ENCODE peak calls at places on chromosomes 1 and 21, in eight cellular contexts. Y is IMR-90, U is K562, Z is A549, B is esophagus squamous epithelium, C is stomach, G is heart left ventricle, S is HCT116. J is an unnamed sample.

GRCh38 chr1:186745531-186746146 is 65.4 kb upstream of the PTGS2 start:
- DNase-seq in Y (no peak), U (no peak), Z (no peak), B (no peak), C (no peak), G (no peak), S (no peak), J (no peak)

GRCh38 chr1:182888736-182889531 is 49.8 kb downstream of the DHX9 start:
- DNase-seq in Y (peak), U (no peak), Z (no peak), B (no peak), C (no peak), G (no peak), S (no peak), J (no peak)

GRCh38 chr21:34166468-34166867 is 93.1 kb downstream of the MRPS6 start:
- DNase-seq in Y (no peak), U (no peak), Z (no peak), B (no peak), C (no peak), G (no peak), S (no peak), J (no peak)

GRCh38 chr1:226293553-226293920 is 15.4 kb downstream of the LIN9 start:
- DNase-seq in Y (no peak), U (no peak), Z (no peak), B (no peak), C (no peak), G (no peak), S (no peak), J (no peak)

GRCh38 chr1:59113876-59114457 is 182.9 kb upstream of the FGGY start:
- DNase-seq in Y (no peak), U (no peak), Z (no peak), B (no peak), C (no peak), G (no peak), S (no peak), J (no peak)

GRCh38 chr1:211928222-211928856 is 97.8 kb upstream of the LPGAT1 start:
- DNase-seq in Y (no peak), U (peak), Z (no peak), B (no peak), C (peak), G (no peak), S (no peak), J (no peak)

GRCh38 chr1:32012709-32013385 is 821 bp upstream of the KHDRBS1 start:
- DNase-seq in Y (no peak), U (no peak), Z (no peak), B (no peak), C (no peak), G (no peak), S (no peak), J (no peak)

GRCh38 chr1:119160851-119161250 is 20.4 kb upstream of the WARS2 start:
- DNase-seq in Y (peak), U (no peak), Z (no peak), B (no peak), C (no peak), G (no peak), S (no peak), J (no peak)

GRCh38 chr1:84603941-84604830 is 29.9 kb upstream of the CTBS start:
- DNase-seq in Y (peak), U (peak), Z (no peak), B (no peak), C (no peak), G (peak), S (peak), J (no peak)

GRCh38 chr21:42218836-42219605 is at the start of gene ABCG1:
- DNase-seq in Y (peak), U (peak), Z (peak), B (no peak), C (peak), G (peak), S (no peak), J (peak)

GRCh38 chr1:211613108-211613947 is 34.4 kb upstream of the SLC30A1 start:
- DNase-seq in Y (peak), U (peak), Z (peak), B (peak), C (peak), G (peak), S (no peak), J (no peak)

GRCh38 chr1:181251713-181252075 is 163.2 kb downstream of the IER5 start:
- DNase-seq in Y (no peak), U (no peak), Z (no peak), B (no peak), C (no peak), G (no peak), S (no peak), J (no peak)

GRCh38 chr21:36734367-36735200 is 35.7 kb downstream of the SIM2 start:
- DNase-seq in Y (no peak), U (no peak), Z (no peak), B (no peak), C (peak), G (no peak), S (no peak), J (no peak)

GRCh38 chr21:16193758-16194606 is 464.2 kb downstream of the USP25 start:
- DNase-seq in Y (peak), U (no peak), Z (peak), B (no peak), C (peak), G (peak), S (no peak), J (no peak)

GRCh38 chr1:231636157-231636556 is 9.6 kb downstream of the DISC1 start:
- DNase-seq in Y (peak), U (no peak), Z (no peak), B (no peak), C (no peak), G (no peak), S (no peak), J (no peak)

GRCh38 chr1:40248429-40248828 is 692 bp downstream of the TMCO2 start:
- DNase-seq in Y (peak), U (peak), Z (no peak), B (no peak), C (no peak), G (no peak), S (no peak), J (no peak)

GRCh38 chr1:25484096-25484495 is 53.4 kb downstream of the MACO1 start:
- DNase-seq in Y (no peak), U (no peak), Z (no peak), B (no peak), C (peak), G (peak), S (no peak), J (no peak)

GRCh38 chr1:198908995-198909394 is 270.2 kb downstream of the PTPRC start:
- DNase-seq in Y (no peak), U (no peak), Z (no peak), B (no peak), C (no peak), G (no peak), S (no peak), J (no peak)

GRCh38 chr1:196970182-196970581 is 7.2 kb upstream of the CFHR5 start:
- DNase-seq in Y (no peak), U (no peak), Z (no peak), B (no peak), C (no peak), G (no peak), S (no peak), J (no peak)

GRCh38 chr1:90725961-90726715 is 9.0 kb upstream of the BARHL2 start:
- DNase-seq in Y (peak), U (no peak), Z (no peak), B (no peak), C (no peak), G (no peak), S (no peak), J (no peak)

GRCh38 chr1:20082772-20083171 is 12.8 kb downstream of the PLA2G5 start:
- DNase-seq in Y (no peak), U (no peak), Z (no peak), B (no peak), C (no peak), G (no peak), S (no peak), J (no peak)

GRCh38 chr1:228021526-228022030 is 14.8 kb downstream of the WNT3A start:
- DNase-seq in Y (peak), U (no peak), Z (no peak), B (no peak), C (no peak), G (no peak), S (no peak), J (no peak)

GRCh38 chr1:58941471-58942289 is 157.8 kb upstream of the JUN start:
- DNase-seq in Y (no peak), U (no peak), Z (no peak), B (no peak), C (peak), G (no peak), S (no peak), J (no peak)

GRCh38 chr1:47333922-47334764 is 553 bp downstream of the CMPK1 start:
- DNase-seq in Y (peak), U (peak), Z (peak), B (peak), C (peak), G (peak), S (peak), J (peak)

GRCh38 chr1:17616731-17617279 is 77.3 kb downstream of the ARHGEF10L start:
- DNase-seq in Y (no peak), U (no peak), Z (no peak), B (no peak), C (no peak), G (no peak), S (no peak), J (no peak)

GRCh38 chr1:78279051-78279450 is 211.7 kb upstream of the PTGFR start:
- DNase-seq in Y (peak), U (no peak), Z (no peak), B (no peak), C (no peak), G (no peak), S (no peak), J (no peak)

GRCh38 chr21:25341981-25342380 is 265.3 kb downstream of the MRPL39 start:
- DNase-seq in Y (no peak), U (no peak), Z (no peak), B (no peak), C (no peak), G (no peak), S (no peak), J (no peak)

GRCh38 chr1:248821101-248821500 is 4.6 kb downstream of the SH3BP5L start:
- DNase-seq in Y (peak), U (no peak), Z (peak), B (no peak), C (no peak), G (no peak), S (no peak), J (no peak)

GRCh38 chr1:213993929-213994328 is 6.2 kb downstream of the PROX1 start:
- DNase-seq in Y (no peak), U (no peak), Z (no peak), B (no peak), C (no peak), G (no peak), S (no peak), J (no peak)

GRCh38 chr1:228329887-228330286 is 76.7 kb downstream of the TRIM11 start:
- DNase-seq in Y (no peak), U (no peak), Z (no peak), B (no peak), C (no peak), G (no peak), S (no peak), J (no peak)

GRCh38 chr1:18922319-18922726 is 20.0 kb upstream of the ALDH4A1 start:
- DNase-seq in Y (peak), U (no peak), Z (peak), B (no peak), C (peak), G (peak), S (no peak), J (no peak)

GRCh38 chr1:60575326-60575874 is 501.8 kb upstream of the C1orf87 start:
- DNase-seq in Y (no peak), U (no peak), Z (no peak), B (no peak), C (no peak), G (no peak), S (no peak), J (no peak)

GRCh38 chr1:44839561-44839960 is 3.5 kb downstream of the PTCH2 start:
- DNase-seq in Y (no peak), U (no peak), Z (no peak), B (no peak), C (no peak), G (no peak), S (no peak), J (no peak)

GRCh38 chr1:104780470-104781078 is 1030.9 kb downstream of the AMY1C start:
- DNase-seq in Y (peak), U (peak), Z (no peak), B (no peak), C (no peak), G (no peak), S (no peak), J (no peak)

GRCh38 chr1:190847166-190847565 is 369.5 kb upstream of the BRINP3 start:
- DNase-seq in Y (no peak), U (no peak), Z (no peak), B (no peak), C (no peak), G (no peak), S (no peak), J (no peak)

GRCh38 chr1:157992813-157993178 is 649 bp upstream of the KIRREL1 start:
- DNase-seq in Y (no peak), U (no peak), Z (no peak), B (no peak), C (no peak), G (no peak), S (no peak), J (no peak)

GRCh38 chr1:177017453-177017852 is 147.1 kb downstream of the ASTN1 start:
- DNase-seq in Y (no peak), U (no peak), Z (no peak), B (no peak), C (no peak), G (no peak), S (no peak), J (no peak)

GRCh38 chr1:38029725-38030511 is 16.7 kb downstream of the POU3F1 start:
- DNase-seq in Y (peak), U (peak), Z (no peak), B (no peak), C (no peak), G (no peak), S (no peak), J (peak)

GRCh38 chr1:22257286-22258275 is 114.7 kb upstream of the WNT4 start:
- DNase-seq in Y (no peak), U (no peak), Z (no peak), B (no peak), C (peak), G (no peak), S (no peak), J (no peak)
- TF ChIP-seq POLR2A in Y (no peak), U (no peak), Z (no peak), B (no peak), C (no peak), G (no peak), S (no peak), J (no peak)

DNA sequence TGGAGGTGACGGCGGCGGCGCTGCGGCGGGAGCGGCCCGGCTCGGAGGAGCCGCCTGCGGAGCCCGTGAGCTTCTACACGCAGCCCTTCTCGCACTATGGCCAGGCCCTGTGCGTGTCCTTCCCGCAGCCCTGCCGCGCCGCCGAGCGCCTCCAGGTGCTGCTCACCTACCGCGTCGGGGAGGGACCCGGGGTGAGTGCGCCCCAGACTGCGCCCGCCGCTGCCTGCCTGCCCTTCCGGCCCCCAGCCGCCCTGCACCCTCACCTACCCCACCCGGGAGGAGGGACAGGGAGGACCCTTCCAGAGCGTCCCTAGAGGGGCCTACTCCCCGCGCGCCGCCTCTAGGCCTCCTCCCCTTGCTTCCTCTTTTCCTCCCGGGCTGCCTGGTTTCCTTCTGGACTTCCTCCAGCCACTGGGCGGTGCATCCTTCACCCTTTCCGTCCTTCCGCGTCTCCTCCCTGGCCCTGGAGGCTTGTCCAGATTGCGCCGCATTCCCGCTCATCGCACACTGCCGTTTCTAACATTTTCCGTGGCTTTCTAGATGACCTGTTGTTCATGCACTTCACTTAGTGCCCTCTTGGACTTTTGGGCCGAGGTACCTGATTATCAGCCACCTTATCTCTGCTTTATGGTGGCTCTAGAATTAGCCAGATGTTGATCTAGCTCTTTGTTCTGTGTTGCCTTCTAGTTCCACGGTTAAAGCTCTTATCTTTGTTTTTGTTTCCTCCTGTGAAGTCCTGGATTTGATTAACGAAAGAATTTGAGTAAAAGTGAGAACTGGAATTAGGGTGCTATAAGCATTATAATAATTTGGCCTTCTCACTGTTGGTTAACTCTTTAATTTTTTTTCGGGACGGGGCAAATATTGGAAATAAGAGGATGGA is 716 bp downstream of the RNPEP start:
- DNase-seq in Y (peak), U (peak), Z (peak), B (no peak), C (peak), G (peak), S (peak), J (peak)
- TF ChIP-seq POLR2A in Y (no peak), U (peak), Z (peak), B (no peak), C (no peak), G (no peak), S (no peak), J (no peak)

DNA sequence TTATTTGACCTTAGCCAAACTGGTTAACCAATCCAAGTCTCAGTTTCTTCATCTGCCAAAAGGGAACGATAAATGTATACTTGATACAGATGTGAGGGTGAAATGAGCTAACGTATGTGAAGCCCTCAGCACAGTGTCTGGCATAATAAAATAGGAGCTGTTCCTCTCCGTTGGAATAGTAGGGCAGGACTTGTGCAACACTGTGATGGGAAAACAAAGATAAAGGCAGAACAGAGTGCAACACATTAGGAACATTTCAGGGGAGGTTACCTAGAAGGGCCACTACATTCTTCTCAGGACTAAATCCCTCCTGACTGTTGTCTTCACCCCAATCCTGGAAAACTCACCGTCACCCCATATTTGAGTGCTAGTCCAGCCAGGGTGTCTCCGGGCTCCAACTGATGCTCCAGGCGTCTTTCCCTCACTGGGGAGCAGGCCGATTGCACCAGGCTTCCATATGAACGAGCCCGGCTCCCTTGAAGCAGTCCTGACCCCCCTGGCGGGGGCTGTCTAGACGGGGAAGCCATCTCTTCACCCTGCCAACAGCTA is 896 bp downstream of the LYSMD1 start:
- DNase-seq in Y (peak), U (no peak), Z (no peak), B (no peak), C (peak), G (no peak), S (no peak), J (no peak)
- TF ChIP-seq POLR2A in Y (no peak), U (no peak), Z (no peak), B (no peak), C (no peak), G (no peak), S (no peak), J (no peak)

GRCh38 chr1:116374340-116375164 is 1.5 kb downstream of the ATP1A1 start:
- DNase-seq in Y (no peak), U (no peak), Z (no peak), B (no peak), C (no peak), G (no peak), S (no peak), J (no peak)

GRCh38 chr1:116372651-116373444 is at the start of gene ATP1A1:
- DNase-seq in Y (peak), U (peak), Z (peak), B (peak), C (peak), G (peak), S (peak), J (peak)

GRCh38 chr1:116375165-116375883 is 2.3 kb downstream of the ATP1A1 start:
- DNase-seq in Y (no peak), U (no peak), Z (no peak), B (no peak), C (no peak), G (no peak), S (no peak), J (no peak)

GRCh38 chr1:116372186-116372585 is 858 bp upstream of the ATP1A1 start:
- DNase-seq in Y (no peak), U (no peak), Z (no peak), B (no peak), C (no peak), G (no peak), S (no peak), J (no peak)

DNA sequence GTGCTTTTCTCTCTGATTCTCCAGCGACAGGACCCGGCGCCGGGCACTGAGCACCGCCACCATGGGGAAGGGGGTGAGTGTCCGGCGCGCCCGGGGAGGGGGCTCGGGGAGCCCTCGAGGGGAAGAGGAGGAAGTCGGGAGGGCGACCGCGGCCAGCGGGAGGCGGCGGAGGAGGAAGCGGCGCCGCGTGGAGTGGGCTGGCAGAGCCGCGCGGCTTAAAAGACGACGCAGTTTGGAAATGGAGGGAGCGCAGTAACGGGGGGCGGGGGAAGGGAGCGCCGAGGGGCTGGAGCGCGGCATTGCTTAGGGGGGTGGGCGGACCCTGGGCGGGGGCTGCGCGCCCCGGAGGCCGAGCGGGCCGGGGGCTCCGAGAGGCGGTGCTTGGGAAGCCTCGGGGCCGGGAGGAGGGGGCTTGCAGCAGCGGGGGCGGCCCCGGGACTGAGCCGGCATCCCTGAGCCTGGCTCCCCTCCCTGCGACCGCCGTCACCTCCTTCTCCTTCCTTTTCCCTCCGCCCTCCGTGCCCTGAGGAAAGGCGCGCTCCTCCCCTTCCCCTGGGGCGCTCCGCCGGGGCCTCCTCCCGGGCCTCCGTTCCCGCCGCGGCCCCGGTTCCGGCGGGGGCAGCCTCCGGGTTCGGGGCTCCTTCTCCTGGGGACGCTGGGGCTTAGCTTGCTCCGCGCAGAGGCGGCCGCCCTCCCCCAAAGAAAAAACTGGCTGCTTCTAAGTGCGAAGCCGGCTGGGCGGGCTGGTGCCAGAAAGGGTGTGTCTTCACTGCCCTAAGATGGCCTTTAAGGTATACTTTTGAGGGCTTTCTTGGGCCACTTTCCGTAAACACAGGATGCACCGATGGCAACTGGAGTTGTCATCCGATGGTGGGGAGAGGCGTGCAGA is 651 bp downstream of the ATP1A1 start:
- DNase-seq in Y (peak), U (peak), Z (no peak), B (peak), C (peak), G (peak), S (no peak), J (peak)
- TF ChIP-seq POLR2A in Y (no peak), U (no peak), Z (no peak), B (no peak), C (no peak), G (no peak), S (no peak), J (no peak)